ENCODE peak calls at places on chromosome 15, in ten cellular contexts. E, B, Z, N, L, X, Y, S, V and T are unnamed samples.

GRCh38 chr15:44340410-44340809 is 51.9 kb downstream of the GOLM2 start:
- DNase-seq in E (peak), L (no peak), S (no peak), Y (no peak), V (no peak), N (no peak), Z (peak), X (peak), B (no peak), T (no peak)

GRCh38 chr15:83304861-83305661 is 20.6 kb upstream of the BNC1 start:
- DNase-seq in X (no peak), E (peak), S (no peak), V (no peak), L (peak), Z (peak), N (no peak), B (no peak), Y (no peak), T (no peak)

GRCh38 chr15:44485880-44486279 is 51.1 kb upstream of the EIF3J start:
- DNase-seq in E (no peak), Y (no peak), Z (no peak), L (no peak), N (no peak), B (no peak), S (no peak), V (no peak), X (no peak), T (no peak)

GRCh38 chr15:85692873-85693272 is 101.9 kb downstream of the KLHL25 start:
- DNase-seq in S (no peak), Y (no peak), E (no peak), L (no peak), Z (no peak), X (no peak), B (no peak), N (no peak), V (no peak), T (no peak)

GRCh38 chr15:31455499-31455898 is 128.9 kb downstream of the KLF13 start:
- DNase-seq in S (no peak), B (no peak), L (peak), X (no peak), V (no peak), Z (no peak), N (no peak), Y (no peak), E (no peak), T (no peak)

GRCh38 chr15:31387483-31388118 is 61.0 kb downstream of the KLF13 start:
- DNase-seq in N (peak), Y (no peak), Z (peak), X (peak), L (no peak), V (no peak), B (peak), S (no peak), E (peak), T (peak)

GRCh38 chr15:50344006-50344464 is 11.0 kb downstream of the GABPB1 start:
- DNase-seq in V (no peak), E (no peak), Z (no peak), N (no peak), S (no peak), L (no peak), X (no peak), B (no peak), Y (no peak), T (no peak)

GRCh38 chr15:78260489-78260888 is 3.9 kb upstream of the DNAJA4 start:
- DNase-seq in N (no peak), L (no peak), Y (no peak), S (no peak), B (no peak), X (no peak), E (no peak), V (no peak), Z (no peak), T (no peak)

GRCh38 chr15:93049914-93050534 is 39.0 kb downstream of the RGMA start:
- DNase-seq in X (no peak), S (no peak), V (no peak), B (no peak), E (no peak), Y (no peak), L (no peak), N (no peak), Z (no peak), T (no peak)
- H3K27ac ChIP-seq in X (no peak), S (no peak), V (no peak), B (no peak), E (no peak), Y (no peak), L (no peak), N (no peak), Z (no peak), T (no peak)

DNA sequence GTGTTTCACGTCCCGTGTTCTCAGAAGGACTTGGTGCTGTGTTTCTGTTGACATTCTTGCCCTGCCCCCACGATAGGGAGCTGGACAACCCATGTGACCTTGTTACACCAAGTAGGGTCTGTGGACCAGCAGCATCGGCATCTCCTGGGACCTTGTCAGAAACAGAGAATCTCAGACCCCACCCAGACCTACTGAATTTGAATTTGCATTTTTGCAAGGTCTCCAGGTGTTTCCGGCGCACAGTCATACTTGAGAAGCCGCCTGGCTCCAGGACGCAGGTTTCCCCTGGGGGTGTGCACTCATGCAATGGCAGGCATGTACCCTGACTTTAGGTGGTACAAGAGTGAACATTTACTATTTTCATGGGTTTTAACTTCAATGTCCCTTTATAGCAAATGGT is 117.9 kb downstream of the TLE3 start:
- DNase-seq in N (no peak), Z (no peak), B (no peak), E (no peak), X (no peak), Y (no peak), L (no peak), V (no peak), S (no peak), T (no peak)
- TF ChIP-seq CTCF in N (no peak), Z (no peak), B (no peak), E (no peak), X (no peak), Y (no peak), L (no peak), V (no peak), S (no peak), T (no peak)

GRCh38 chr15:80161473-80162016 is 8.7 kb downstream of the FAH start:
- DNase-seq in Y (no peak), E (no peak), X (no peak), L (peak), V (no peak), B (no peak), N (no peak), S (no peak), Z (no peak), T (no peak)

GRCh38 chr15:80157215-80157614 is 4.4 kb downstream of the FAH start:
- DNase-seq in S (no peak), N (no peak), B (no peak), L (peak), X (no peak), V (no peak), E (no peak), Y (no peak), Z (no peak), T (no peak)

GRCh38 chr15:80160570-80161156 is 7.9 kb downstream of the FAH start:
- DNase-seq in B (peak), V (peak), N (peak), Y (peak), L (peak), Z (peak), E (peak), X (peak), S (no peak), T (peak)

GRCh38 chr15:80159811-80160569 is 7.2 kb downstream of the FAH start:
- DNase-seq in Z (peak), V (no peak), N (no peak), Y (no peak), E (no peak), S (no peak), L (peak), X (peak), B (no peak), T (no peak)

GRCh38 chr15:80159301-80159700 is 6.5 kb downstream of the FAH start:
- DNase-seq in X (no peak), B (no peak), L (peak), N (no peak), V (no peak), S (no peak), E (no peak), Z (no peak), Y (no peak), T (no peak)
- H3K27ac ChIP-seq in X (no peak), B (no peak), L (no peak), N (no peak), V (no peak), S (no peak), E (no peak), Z (no peak), Y (no peak), T (no peak)

GRCh38 chr15:88341653-88342052 is 85.1 kb upstream of the NTRK3 start:
- DNase-seq in Z (no peak), X (no peak), V (no peak), N (no peak), Y (no peak), E (no peak), B (no peak), L (no peak), S (no peak), T (no peak)

GRCh38 chr15:88335074-88335473 is 78.5 kb upstream of the NTRK3 start:
- DNase-seq in V (no peak), L (no peak), X (no peak), E (no peak), Y (no peak), Z (no peak), B (no peak), S (no peak), N (no peak), T (no peak)

GRCh38 chr15:88342666-88343065 is 86.1 kb upstream of the NTRK3 start:
- DNase-seq in E (no peak), Z (no peak), B (no peak), N (no peak), S (no peak), X (peak), V (no peak), L (no peak), Y (no peak), T (no peak)

GRCh38 chr15:88334436-88334835 is 77.9 kb upstream of the NTRK3 start:
- DNase-seq in N (no peak), Z (peak), S (no peak), Y (no peak), X (peak), E (peak), B (no peak), L (no peak), V (no peak), T (no peak)

GRCh38 chr15:88337993-88338392 is 81.5 kb upstream of the NTRK3 start:
- DNase-seq in V (no peak), E (no peak), S (no peak), Z (no peak), L (no peak), Y (no peak), N (no peak), B (no peak), X (no peak), T (no peak)
- TF ChIP-seq CTCF in V (no peak), E (no peak), S (no peak), Z (no peak), L (no peak), Y (no peak), N (no peak), B (no peak), X (no peak), T (no peak)

DNA sequence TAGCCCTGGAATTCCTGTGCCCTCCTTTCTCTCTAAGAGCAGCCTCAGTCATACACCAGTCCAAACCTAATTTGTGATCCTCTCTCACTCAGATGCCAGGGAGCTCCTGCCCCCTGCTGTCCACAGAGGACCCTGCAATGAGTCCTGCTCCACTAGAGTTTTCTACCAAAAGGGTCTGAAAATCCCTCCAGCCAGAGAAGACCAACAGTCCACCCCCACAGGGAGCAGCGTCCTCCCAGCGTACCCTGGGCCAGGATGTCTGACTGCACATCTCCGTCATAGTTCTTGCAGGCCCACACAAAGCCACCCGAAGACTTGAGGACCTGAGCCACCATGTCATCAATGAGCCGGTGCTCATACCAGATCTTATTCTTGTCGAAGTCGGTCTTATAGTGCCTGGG is 15.4 kb downstream of the IDH2 start:
- DNase-seq in Y (peak), V (no peak), X (no peak), N (no peak), Z (peak), L (no peak), S (no peak), E (peak), B (no peak), T (no peak)
- H3K27ac ChIP-seq in Y (no peak), V (no peak), X (no peak), N (no peak), Z (no peak), L (no peak), S (no peak), E (no peak), B (no peak), T (no peak)

GRCh38 chr15:88638626-88639372 is at the start of gene ISG20:
- DNase-seq in Y (peak), N (peak), Z (peak), X (peak), S (peak), V (peak), E (peak), B (peak), L (peak), T (peak)
- TF ChIP-seq CTCF in Y (peak), N (peak), Z (peak), X (peak), S (peak), V (peak), E (peak), B (peak), L (peak), T (peak)

GRCh38 chr15:88266170-88266569 is 9.6 kb upstream of the NTRK3 start:
- DNase-seq in X (no peak), N (no peak), Y (no peak), B (no peak), S (no peak), L (no peak), E (no peak), V (no peak), Z (no peak), T (no peak)
- H3K27ac ChIP-seq in X (no peak), N (no peak), Y (no peak), B (no peak), S (no peak), L (no peak), E (no peak), V (no peak), Z (no peak), T (no peak)